ENCODE peak calls at places on chromosome 13, in ten cellular contexts. Q is GM12891; P is NCI-H774; W is Peyer's patch; J is LNCaP clone FGC; X is Kasumi-1; V is vagina; C is neural progenitor cell; S is stimulated activated CD4-positive, alpha-beta T cell treated with anti-CD3 and anti-CD28 coated beads, TNF-alpha, amount 100 ng/mL, for 24 hours; L is psoas muscle. K is an unnamed sample.

GRCh38 chr13:54387607-54388006 is 1359.0 kb downstream of the OLFM4 start:
- DNase-seq in C (no peak), L (no peak), X (no peak), V (no peak), Q (no peak), W (no peak), J (no peak), S (no peak), P (no peak), K (no peak)

GRCh38 chr13:107392205-107392604 is 823.1 kb downstream of the LIG4 start:
- DNase-seq in S (no peak), P (no peak), L (no peak), Q (no peak), C (no peak), W (no peak), V (no peak), J (no peak), X (no peak), K (no peak)

GRCh38 chr13:65011403-65011802 is 2218.7 kb downstream of the PCDH9 start:
- DNase-seq in C (no peak), S (no peak), W (no peak), J (no peak), V (no peak), L (no peak), X (no peak), Q (no peak), P (no peak), K (no peak)

GRCh38 chr13:33642374-33643065 is 175.4 kb upstream of the RFC3 start:
- DNase-seq in J (peak), C (peak), V (no peak), Q (no peak), W (no peak), P (no peak), X (no peak), L (peak), S (no peak), K (no peak)

GRCh38 chr13:68019901-68020300 is 789.8 kb upstream of the PCDH9 start:
- DNase-seq in W (no peak), V (no peak), P (no peak), Q (no peak), S (no peak), X (no peak), L (no peak), J (no peak), C (no peak), K (no peak)

GRCh38 chr13:60617863-60618733 is 221.1 kb downstream of the TDRD3 start:
- DNase-seq in V (no peak), P (no peak), W (no peak), C (peak), S (no peak), Q (no peak), J (peak), X (peak), L (no peak), K (no peak)

GRCh38 chr13:33111414-33112110 is 95.3 kb downstream of the KL start:
- DNase-seq in P (no peak), W (no peak), S (no peak), V (no peak), L (no peak), J (no peak), X (no peak), Q (no peak), C (no peak), K (peak)

GRCh38 chr13:35597451-35597850 is 121.0 kb upstream of the MAB21L1 start:
- DNase-seq in W (no peak), C (no peak), S (no peak), V (no peak), Q (no peak), L (no peak), X (no peak), P (no peak), J (no peak), K (no peak)

GRCh38 chr13:21338651-21339278 is 120.3 kb downstream of the ZDHHC20 start:
- DNase-seq in S (no peak), L (no peak), P (peak), J (peak), C (peak), V (no peak), W (no peak), X (no peak), Q (no peak), K (no peak)

GRCh38 chr13:37495046-37495445 is 103.5 kb downstream of the POSTN start:
- DNase-seq in S (no peak), J (no peak), Q (no peak), C (no peak), V (no peak), L (no peak), X (no peak), W (no peak), P (no peak), K (no peak)

GRCh38 chr13:73417012-73417615 is 358.3 kb downstream of the KLF5 start:
- DNase-seq in C (peak), S (no peak), V (no peak), P (no peak), L (no peak), X (peak), Q (no peak), J (no peak), W (no peak), K (no peak)